ENCODE peak calls at places on chromosomes 4 and X, in four cellular contexts. W, U, L and Y are unnamed samples.

GRCh38 chrX:103919336-103919682 is 43.1 kb upstream of the TMSB15B start:
- DNase-seq in W (peak; percentile 8), U (peak; percentile 60), L (peak; percentile 23), Y (peak; percentile 31)

GRCh38 chr4:67658302-67658701 is 42.7 kb downstream of the UBA6 start:
- DNase-seq in W (no peak), U (no peak), L (no peak), Y (no peak)

GRCh38 chrX:154715825-154716224 is 35.1 kb downstream of the GAB3 start:
- DNase-seq in W (no peak), U (no peak), L (no peak), Y (no peak)

GRCh38 chrX:151177141-151178027 is 1.0 kb downstream of the GPR50 start:
- DNase-seq in W (no peak), U (no peak), L (no peak), Y (no peak)

GRCh38 chrX:28120076-28120475 is 138.8 kb upstream of the DCAF8L1 start:
- DNase-seq in W (no peak), U (no peak), L (no peak), Y (no peak)

GRCh38 chr4:99087887-99088484 is 602 bp downstream of the ADH5 start:
- DNase-seq in W (peak; percentile 47), U (peak; percentile 82), L (peak; percentile 10), Y (peak; percentile 45)

GRCh38 chrX:123967497-123967896 is 6.0 kb downstream of the STAG2 start:
- DNase-seq in W (no peak), U (no peak), L (no peak), Y (no peak)

GRCh38 chr4:155960522-155960921 is 6.9 kb upstream of the CTSO start:
- DNase-seq in W (no peak), U (no peak), L (peak; percentile 1), Y (no peak)

GRCh38 chrX:153744210-153745066 is 19.6 kb upstream of the PLXNB3 start:
- DNase-seq in W (no peak), U (no peak), L (no peak), Y (no peak)

GRCh38 chr4:185040523-185040922 is 22.2 kb downstream of the HELT start:
- DNase-seq in W (no peak), U (no peak), L (no peak), Y (no peak)